ENCODE peak calls at places on chromosomes 16 and 17, in nine cellular contexts. G, E, H, U, P, B, Z, A and M are unnamed samples.

GRCh38 chr16:15950167-15950854 is 895 bp downstream of the ABCC1 start:
- DNase-seq in U (peak), H (peak), A (peak), B (peak), G (no peak), P (no peak), Z (peak), E (peak), M (peak)

GRCh38 chr17:21524211-21524591 is 148.0 kb downstream of the KCNJ12 start:
- DNase-seq in H (no peak), P (peak), U (no peak), B (no peak), E (peak), A (peak), G (no peak), Z (no peak), M (no peak)

GRCh38 chr17:77973953-77974352 is 15.4 kb downstream of the TNRC6C start:
- DNase-seq in Z (no peak), E (peak), B (no peak), A (no peak), P (no peak), G (no peak), U (no peak), H (no peak), M (no peak)

GRCh38 chr16:57540906-57541753 is 1.3 kb upstream of the ADGRG5 start:
- DNase-seq in P (no peak), G (no peak), H (no peak), U (no peak), B (no peak), E (peak), A (no peak), Z (no peak), M (no peak)

GRCh38 chr16:1823821-1824220 is 2.8 kb downstream of the HAGH start:
- DNase-seq in E (peak), H (no peak), G (no peak), P (peak), A (peak), U (no peak), B (peak), Z (no peak), M (no peak)

GRCh38 chr16:23387666-23388065 is 65.3 kb downstream of the COG7 start:
- DNase-seq in A (no peak), G (no peak), U (no peak), P (no peak), E (no peak), B (no peak), H (no peak), Z (no peak), M (no peak)

GRCh38 chr17:65556014-65556909 is 5.2 kb downstream of the AXIN2 start:
- DNase-seq in A (peak), G (peak), H (peak), Z (peak), E (peak), U (peak), B (peak), P (peak), M (peak)

GRCh38 chr16:69088684-69089083 is 16.8 kb upstream of the HAS3 start:
- DNase-seq in B (no peak), P (no peak), H (no peak), Z (no peak), A (no peak), E (peak), U (no peak), G (no peak), M (no peak)

GRCh38 chr16:48963901-48964615 is 317.6 kb downstream of the CBLN1 start:
- DNase-seq in U (no peak), H (no peak), G (no peak), E (no peak), P (no peak), A (peak), Z (no peak), B (no peak), M (no peak)

GRCh38 chr16:80347900-80348299 is 192.9 kb upstream of the DYNLRB2 start:
- DNase-seq in E (peak), Z (no peak), U (no peak), G (no peak), H (no peak), A (peak), B (no peak), P (no peak), M (no peak)

GRCh38 chr17:9987779-9988585 is 82.9 kb upstream of the RCVRN start:
- DNase-seq in G (peak), Z (no peak), H (no peak), B (peak), U (no peak), P (peak), A (peak), E (peak), M (no peak)

GRCh38 chr17:21375757-21376584 is at the start of gene KCNJ12:
- DNase-seq in A (peak), G (no peak), E (peak), Z (no peak), B (no peak), U (no peak), P (no peak), H (no peak), M (no peak)

GRCh38 chr17:41133880-41134735 is 6.2 kb downstream of the KRTAP4-6 start:
- DNase-seq in Z (no peak), E (no peak), G (no peak), U (no peak), P (no peak), A (peak), H (no peak), B (no peak), M (no peak)

GRCh38 chr17:27506348-27507218 is 50.3 kb downstream of the KSR1 start:
- DNase-seq in E (peak), A (peak), Z (peak), H (no peak), U (no peak), G (no peak), P (no peak), B (no peak), M (no peak)

GRCh38 chr16:76573281-76573680 is 296.1 kb downstream of the CNTNAP4 start:
- DNase-seq in A (no peak), H (no peak), E (no peak), G (no peak), U (no peak), Z (no peak), B (no peak), P (no peak), M (no peak)

GRCh38 chr16:48082516-48082915 is 73.3 kb downstream of the ABCC12 start:
- DNase-seq in G (no peak), Z (no peak), B (no peak), U (no peak), P (no peak), A (peak), E (no peak), H (no peak), M (no peak)

GRCh38 chr17:10836145-10836544 is 1.7 kb downstream of the PIRT start:
- DNase-seq in H (no peak), Z (no peak), E (no peak), B (no peak), P (no peak), U (no peak), A (no peak), G (no peak), M (no peak)

GRCh38 chr17:73419896-73420295 is 108.1 kb upstream of the CDC42EP4 start:
- DNase-seq in P (no peak), H (no peak), E (no peak), A (no peak), U (no peak), G (no peak), B (no peak), Z (no peak), M (no peak)

GRCh38 chr17:50531428-50532025 is 1.0 kb upstream of the EPN3 start:
- DNase-seq in P (no peak), E (no peak), U (no peak), Z (no peak), B (no peak), H (no peak), A (no peak), G (no peak), M (no peak)

GRCh38 chr16:24736758-24737157 is 7.3 kb downstream of the TNRC6A start:
- DNase-seq in P (no peak), Z (no peak), A (no peak), U (no peak), H (no peak), E (no peak), G (no peak), B (no peak), M (no peak)

GRCh38 chr16:66701061-66701460 is 4.5 kb upstream of the CMTM4 start:
- DNase-seq in P (no peak), U (no peak), E (no peak), G (no peak), B (no peak), Z (no peak), A (no peak), H (no peak), M (no peak)

GRCh38 chr16:30813821-30814189 is 26.8 kb upstream of the ZNF629 start:
- DNase-seq in P (no peak), B (no peak), G (no peak), H (no peak), E (no peak), A (no peak), Z (no peak), U (no peak), M (no peak)

GRCh38 chr17:20944014-20944905 is 98.6 kb downstream of the USP22 start:
- DNase-seq in B (peak), G (no peak), U (no peak), A (no peak), H (no peak), E (peak), Z (no peak), P (no peak), M (peak)

GRCh38 chr17:58956997-58957724 is 149.5 kb downstream of the TRIM37 start:
- DNase-seq in Z (no peak), P (no peak), U (no peak), B (no peak), A (peak), H (no peak), G (no peak), E (no peak), M (no peak)

GRCh38 chr17:20306924-20307323 is 160.4 kb downstream of the LGALS9B start:
- DNase-seq in H (no peak), A (no peak), U (no peak), Z (no peak), B (no peak), E (no peak), P (no peak), G (no peak), M (no peak)

GRCh38 chr16:1455190-1456171 is 11.1 kb upstream of the CCDC154 start:
- DNase-seq in U (no peak), E (no peak), B (no peak), H (no peak), G (no peak), P (no peak), A (no peak), Z (no peak), M (no peak)

GRCh38 chr17:30958187-30958586 is 12.7 kb upstream of the RNF135 start:
- DNase-seq in E (no peak), H (no peak), G (no peak), Z (peak), U (no peak), B (no peak), A (peak), P (no peak), M (no peak)

GRCh38 chr17:82018152-82019041 is 4.3 kb downstream of the CENPX start:
- DNase-seq in U (no peak), A (no peak), B (no peak), E (no peak), P (no peak), G (no peak), H (no peak), Z (no peak), M (no peak)

GRCh38 chr17:58153046-58153445 is 4.9 kb downstream of the OR4D1 start:
- DNase-seq in B (no peak), U (peak), A (no peak), Z (no peak), H (peak), G (no peak), P (no peak), E (no peak), M (peak)

GRCh38 chr17:31508310-31509094 is 117.0 kb downstream of the RAB11FIP4 start:
- DNase-seq in G (no peak), P (no peak), E (peak), U (peak), H (peak), Z (peak), A (no peak), B (no peak), M (peak)

GRCh38 chr17:81125573-81126081 is 39.7 kb upstream of the PVALEF start:
- DNase-seq in A (no peak), B (no peak), G (no peak), U (no peak), H (no peak), E (no peak), P (no peak), Z (no peak), M (no peak)

GRCh38 chr16:74275031-74275636 is 21.5 kb upstream of the PSMD7 start:
- DNase-seq in Z (no peak), H (no peak), G (no peak), P (peak), U (no peak), A (peak), B (no peak), E (no peak), M (no peak)

GRCh38 chr16:56300901-56301351 is 109.6 kb downstream of the GNAO1 start:
- DNase-seq in A (peak), H (no peak), P (no peak), G (no peak), B (no peak), E (no peak), Z (no peak), U (no peak), M (no peak)

GRCh38 chr17:37802712-37803416 is 58.0 kb upstream of the HNF1B start:
- DNase-seq in Z (no peak), E (no peak), A (peak), H (no peak), U (no peak), G (no peak), B (no peak), P (no peak), M (no peak)

GRCh38 chr16:24577167-24577566 is 37.8 kb downstream of the RBBP6 start:
- DNase-seq in A (peak), U (no peak), E (no peak), P (no peak), B (peak), Z (no peak), H (no peak), G (no peak), M (no peak)